ENCODE peak calls at places on chromosomes 12 and 14, in five cellular contexts. M is keratinocyte; B is CD4-positive, alpha-beta memory T cell; Q is mammary epithelial cell; X is GM23248. U is an unnamed sample. For H3K27me3 and H3K4me1, the result is how much of the 10 kb centered on the place peaks cover.

GRCh38 chr12:54989829-54990228 is 5.3 kb upstream of the TESPA1 start:
- DNase-seq in M (no peak), B (no peak), Q (no peak), X (no peak), U (no peak)

GRCh38 chr12:79250186-79250585 is 385.6 kb downstream of the SYT1 start:
- DNase-seq in M (no peak), B (no peak), Q (no peak), X (no peak), U (no peak)

GRCh38 chr12:111685322-111685810 is 390 bp downstream of the BRAP start:
- DNase-seq in M (no peak), B (no peak), Q (peak), X (no peak), U (no peak)

GRCh38 chr14:54568821-54569591 is 2.1 kb downstream of the SAMD4A start:
- DNase-seq in M (no peak), B (no peak), Q (no peak), X (peak), U (peak)

GRCh38 chr14:75479770-75480600 is 42.3 kb upstream of the BATF start:
- DNase-seq in M (no peak), B (no peak), Q (no peak), X (no peak), U (no peak)

GRCh38 chr12:46492471-46493351 is 120.1 kb upstream of the SLC38A2 start:
- DNase-seq in M (peak), B (no peak), Q (peak), X (peak), U (peak)

GRCh38 chr12:110546339-110546738 is 36.8 kb downstream of the PPTC7 start:
- DNase-seq in M (peak), B (no peak), Q (peak), X (peak), U (peak)

GRCh38 chr12:58090685-58091084 is 149.3 kb downstream of the ATP23 start:
- DNase-seq in M (no peak), B (no peak), Q (no peak), X (no peak), U (no peak)

GRCh38 chr12:11743748-11744147 is 94.3 kb downstream of the ETV6 start:
- DNase-seq in M (no peak), B (no peak), Q (peak), X (no peak), U (no peak)

GRCh38 chr14:103699901-103700752 is 15.1 kb downstream of the XRCC3 start:
- DNase-seq in M (no peak), B (no peak), Q (no peak), X (peak), U (no peak)

GRCh38 chr14:21347201-21347600 is 36.6 kb downstream of the SUPT16H start:
- DNase-seq in M (no peak), B (no peak), Q (no peak), X (peak), U (peak)

GRCh38 chr14:21525571-21525970 is 575 bp downstream of the SALL2 start:
- DNase-seq in M (no peak), B (no peak), Q (no peak), X (peak), U (peak)

GRCh38 chr12:38316391-38317129 is at the start of gene ALG10B:
- DNase-seq in M (peak), B (peak), Q (peak), X (peak), U (peak)

GRCh38 chr12:88633312-88633711 is 53.0 kb upstream of the KITLG start:
- DNase-seq in M (no peak), B (no peak), Q (no peak), X (peak), U (peak)

GRCh38 chr14:92248638-92249037 is 74.3 kb upstream of the SLC24A4 start:
- DNase-seq in M (no peak), B (no peak), Q (no peak), X (no peak), U (no peak)

GRCh38 chr12:6199531-6200265 is 502 bp upstream of the CD9 start:
- DNase-seq in M (no peak), B (no peak), Q (no peak), X (no peak), U (peak)

GRCh38 chr12:30822385-30823139 is 67.8 kb upstream of the CAPRIN2 start:
- DNase-seq in M (no peak), B (peak), Q (peak), X (peak), U (peak)

GRCh38 chr12:21323736-21324135 is 11.0 kb downstream of the SLCO1A2 start:
- DNase-seq in M (no peak), B (no peak), Q (no peak), X (no peak), U (no peak)

GRCh38 chr12:131482199-131482598 is 228.7 kb upstream of the SFSWAP start:
- DNase-seq in M (no peak), B (no peak), Q (no peak), X (no peak), U (no peak)

GRCh38 chr14:70032447-70032846 is 153.2 kb downstream of the SMOC1 start:
- DNase-seq in M (peak), B (no peak), Q (no peak), X (no peak), U (no peak)

GRCh38 chr14:104780513-104781030 is 15.0 kb downstream of the AKT1 start:
- DNase-seq in M (no peak), B (no peak), Q (no peak), X (no peak), U (no peak)

GRCh38 chr12:2387051-2387834 is 334.5 kb downstream of the CACNA1C start:
- DNase-seq in M (no peak), B (no peak), Q (no peak), X (peak), U (peak)

GRCh38 chr12:2854669-2855453 is 2.0 kb downstream of the TEX52 start:
- DNase-seq in M (no peak), B (no peak), Q (no peak), X (no peak), U (no peak)

GRCh38 chr12:69239922-69240624 is 704 bp downstream of the CPSF6 start:
- DNase-seq in M (no peak), B (peak), Q (peak), X (peak), U (peak)

GRCh38 chr12:78696267-78696666 is 168.3 kb upstream of the SYT1 start:
- DNase-seq in M (no peak), B (no peak), Q (no peak), X (no peak), U (no peak)

GRCh38 chr12:95733156-95733825 is 57.3 kb downstream of the NTN4 start:
- DNase-seq in M (no peak), B (no peak), Q (peak), X (peak), U (no peak)

GRCh38 chr12:48004039-48004940 is at the start of gene COL2A1:
- DNase-seq in M (no peak), B (no peak), Q (peak), X (peak), U (peak)

GRCh38 chr12:103881261-103881660 is 40.2 kb upstream of the NT5DC3 start:
- DNase-seq in M (no peak), B (no peak), Q (no peak), X (no peak), U (no peak)

GRCh38 chr14:52950410-52950897 is 396 bp downstream of the FERMT2 start:
- DNase-seq in M (no peak), B (peak), Q (peak), X (peak), U (peak)

GRCh38 chr14:65849096-65849495 is 436.6 kb downstream of the FUT8 start:
- DNase-seq in M (no peak), B (no peak), Q (no peak), X (no peak), U (no peak)
- H3K4me3 ChIP-seq in M (no peak), B (no peak), Q (no peak), X (no peak), U (no peak)

GRCh38 chr12:53791735-53792326 is 40.1 kb upstream of the CISTR start:
- DNase-seq in M (no peak), B (peak), Q (peak), X (peak), U (peak)

GRCh38 chr12:53798575-53798974 is 46.8 kb upstream of the CISTR start:
- DNase-seq in M (no peak), B (no peak), Q (peak), X (peak), U (peak)

GRCh38 chr12:53793221-53793620 is 41.4 kb upstream of the CISTR start:
- DNase-seq in M (no peak), B (no peak), Q (no peak), X (no peak), U (no peak)

GRCh38 chr12:53795927-53796326 is 44.1 kb upstream of the CISTR start:
- DNase-seq in M (no peak), B (no peak), Q (no peak), X (no peak), U (no peak)
- H3K27me3 ChIP-seq in M (under half), B (under half), Q (under half), X (half or more), U (half or more)

DNA sequence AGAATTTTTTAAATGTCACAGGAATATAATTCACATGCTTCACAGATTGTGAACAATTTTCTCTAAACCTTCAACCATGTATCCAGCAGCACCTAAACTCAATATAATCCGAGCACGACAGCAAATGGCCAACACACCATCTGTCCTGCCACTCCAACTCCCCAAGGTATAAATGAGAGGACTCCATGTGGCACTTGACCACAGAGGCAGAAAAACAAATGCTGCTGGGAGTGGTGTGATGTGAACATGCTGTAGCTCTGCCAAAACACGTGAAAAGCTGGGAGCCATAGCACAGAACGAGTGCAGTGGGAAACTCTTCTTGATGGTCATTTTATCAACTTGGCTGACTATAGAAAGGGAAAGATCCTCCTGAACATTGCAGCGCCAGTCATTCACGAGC is 70.9 kb downstream of the LLPH start:
- DNase-seq in M (no peak), B (no peak), Q (no peak), X (no peak), U (no peak)
- H3K4me1 ChIP-seq in M (under half), B (under half), Q (under half), X (under half), U (under half)

GRCh38 chr12:70686907-70687306 is 49.7 kb upstream of the PTPRB start:
- DNase-seq in M (no peak), B (no peak), Q (no peak), X (no peak), U (no peak)
- H3K4me3 ChIP-seq in M (no peak), B (no peak), Q (no peak), X (no peak), U (no peak)

DNA sequence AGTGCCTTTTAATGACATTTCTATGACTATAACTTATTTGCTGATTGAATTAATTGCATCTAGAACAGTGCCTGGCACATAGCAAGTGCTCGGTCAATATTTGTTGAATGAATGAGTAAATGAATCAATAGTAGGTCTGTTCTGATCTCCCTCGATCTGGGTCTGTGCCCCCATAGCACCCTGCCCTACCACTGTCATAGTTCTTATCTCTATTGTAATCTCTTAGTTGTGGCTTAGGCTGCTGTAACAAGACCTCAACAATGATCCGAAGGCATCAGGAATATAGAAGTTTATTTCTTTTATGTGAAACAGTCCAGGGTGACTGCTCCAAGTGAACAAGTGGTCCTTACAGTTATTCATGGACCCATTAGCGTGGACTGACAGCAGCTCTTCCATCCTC is 44.0 kb upstream of the RPH3A start:
- DNase-seq in M (no peak), B (peak), Q (no peak), X (no peak), U (no peak)
- H3K27me3 ChIP-seq in M (under half), B (under half), Q (under half), X (under half), U (under half)

GRCh38 chr12:4821000-4821399 is 88.7 kb upstream of the KCNA1 start:
- DNase-seq in M (no peak), B (no peak), Q (no peak), X (no peak), U (no peak)
- H3K4me1 ChIP-seq in M (under half), B (under half), Q (under half), X (under half), U (under half)

DNA sequence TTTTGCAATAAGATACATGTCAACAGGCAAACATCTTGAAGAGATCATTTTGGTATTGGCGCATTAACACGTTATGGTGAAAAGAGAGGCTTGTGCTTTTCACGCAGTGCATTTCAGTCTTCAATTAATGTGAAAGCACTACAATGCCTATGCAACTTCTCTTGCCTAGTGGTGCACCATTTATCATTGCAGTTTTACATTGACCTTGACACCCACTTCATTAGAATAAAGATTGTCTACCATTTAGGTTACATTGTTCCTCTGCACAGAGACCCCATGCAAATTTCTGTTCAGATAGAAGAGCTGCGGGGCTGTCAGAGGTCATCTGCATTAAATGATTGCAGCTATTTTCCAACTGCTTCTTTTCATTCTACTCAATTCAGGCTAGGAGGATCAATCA is 212.2 kb upstream of the NPAS3 start:
- DNase-seq in M (no peak), B (no peak), Q (no peak), X (no peak), U (no peak)
- H3K4me3 ChIP-seq in M (no peak), B (no peak), Q (no peak), X (no peak), U (no peak)

GRCh38 chr12:9948606-9949286 is 16.6 kb upstream of the CLEC2A start:
- DNase-seq in M (no peak), B (no peak), Q (no peak), X (no peak), U (no peak)
- H3K27me3 ChIP-seq in M (under half), B (under half), Q (under half), X (under half), U (under half)

U was measured in adipocyte.